ENCODE peak calls at places on chromosomes 16 and 17, in seven cellular contexts. S is COR-L47; O is stimulated activated CD8-positive, alpha-beta memory T cell treated with anti-CD3 and anti-CD28 coated beads, Interleukin-4, amount 100 ng/mL, for 48 hours; M is GM19239; L is heart right ventricle; C is non-pigmented ciliary epithelial cell; Z is amniotic stem cell. I is an unnamed sample.

GRCh38 chr16:80233097-80233835 is 307.5 kb upstream of the DYNLRB2 start:
- DNase-seq in S (no peak), O (no peak), M (no peak), L (no peak), C (no peak), Z (no peak), I (no peak)

GRCh38 chr16:88948781-88949490 is 28.1 kb downstream of the CBFA2T3 start:
- DNase-seq in S (no peak), O (no peak), M (no peak), L (no peak), C (no peak), Z (no peak), I (no peak)

GRCh38 chr17:18182978-18183333 is 672 bp upstream of the ALKBH5 start:
- DNase-seq in S (peak), O (peak), M (peak), L (peak), C (no peak), Z (peak), I (peak)

GRCh38 chr17:4796550-4796915 is 569 bp downstream of the PSMB6 start:
- DNase-seq in S (no peak), O (peak), M (no peak), L (no peak), C (no peak), Z (no peak), I (no peak)

GRCh38 chr17:21200590-21201301 is 13.2 kb downstream of the TMEM11 start:
- DNase-seq in S (no peak), O (no peak), M (no peak), L (no peak), C (no peak), Z (no peak), I (no peak)

GRCh38 chr16:27678955-27679354 is 129.0 kb downstream of the KATNIP start:
- DNase-seq in S (no peak), O (no peak), M (no peak), L (no peak), C (no peak), Z (no peak), I (no peak)

GRCh38 chr17:80382446-80382845 is 32.5 kb upstream of the ENDOV start:
- DNase-seq in S (no peak), O (no peak), M (no peak), L (no peak), C (no peak), Z (no peak), I (no peak)

GRCh38 chr17:67055041-67055443 is 10.7 kb downstream of the CACNG1 start:
- DNase-seq in S (no peak), O (no peak), M (no peak), L (no peak), C (no peak), Z (no peak), I (no peak)

GRCh38 chr17:50051082-50051576 is 4.8 kb upstream of the ITGA3 start:
- DNase-seq in S (no peak), O (peak), M (no peak), L (no peak), C (no peak), Z (peak), I (no peak)

GRCh38 chr17:63645775-63646491 is 23.7 kb downstream of the MAP3K3 start:
- DNase-seq in S (no peak), O (no peak), M (no peak), L (no peak), C (no peak), Z (no peak), I (no peak)

GRCh38 chr16:86697715-86698114 is 119.4 kb downstream of the FOXL1 start:
- DNase-seq in S (no peak), O (no peak), M (no peak), L (no peak), C (no peak), Z (no peak), I (no peak)

GRCh38 chr16:89484088-89484501 is 6.3 kb downstream of the ANKRD11 start:
- DNase-seq in S (no peak), O (no peak), M (no peak), L (no peak), C (no peak), Z (no peak), I (no peak)

GRCh38 chr16:14354561-14355351 is 275.3 kb downstream of the PARN start:
- DNase-seq in S (no peak), O (peak), M (peak), L (no peak), C (no peak), Z (no peak), I (no peak)

GRCh38 chr17:79154446-79154845 is 79.8 kb downstream of the ENGASE start:
- DNase-seq in S (no peak), O (no peak), M (no peak), L (peak), C (no peak), Z (no peak), I (no peak)

GRCh38 chr16:27224271-27224737 is 21.0 kb downstream of the KDM8 start:
- DNase-seq in S (no peak), O (no peak), M (no peak), L (no peak), C (no peak), Z (no peak), I (no peak)

GRCh38 chr17:48726916-48727286 is 1.6 kb downstream of the HOXB13 start:
- DNase-seq in S (no peak), O (no peak), M (no peak), L (no peak), C (no peak), Z (no peak), I (no peak)

GRCh38 chr17:67531291-67531690 is 154.2 kb downstream of the PITPNC1 start:
- DNase-seq in S (no peak), O (no peak), M (peak), L (no peak), C (no peak), Z (no peak), I (no peak)

GRCh38 chr16:77221482-77221881 is 22.3 kb downstream of the SYCE1L start:
- DNase-seq in S (no peak), O (no peak), M (no peak), L (no peak), C (no peak), Z (no peak), I (no peak)

GRCh38 chr16:72428611-72429376 is 256.8 kb upstream of the PMFBP1 start:
- DNase-seq in S (no peak), O (no peak), M (no peak), L (no peak), C (no peak), Z (no peak), I (no peak)

GRCh38 chr17:80182845-80183223 is 13.0 kb downstream of the CARD14 start:
- DNase-seq in S (no peak), O (no peak), M (no peak), L (no peak), C (no peak), Z (no peak), I (no peak)

GRCh38 chr16:3074860-3075545 is 9.6 kb downstream of the IL32 start:
- DNase-seq in S (no peak), O (peak), M (peak), L (no peak), C (no peak), Z (no peak), I (no peak)

GRCh38 chr17:7880076-7880868 is 8.3 kb upstream of the CHD3 start:
- DNase-seq in S (no peak), O (no peak), M (no peak), L (no peak), C (no peak), Z (no peak), I (no peak)

GRCh38 chr17:66467766-66468165 is 165.4 kb downstream of the PRKCA start:
- DNase-seq in S (no peak), O (no peak), M (no peak), L (no peak), C (no peak), Z (no peak), I (no peak)

GRCh38 chr16:2919511-2920255 is 8.0 kb downstream of the FLYWCH1 start:
- DNase-seq in S (peak), O (peak), M (no peak), L (peak), C (no peak), Z (no peak), I (no peak)

GRCh38 chr17:72913315-72913714 is 179.2 kb downstream of the SLC39A11 start:
- DNase-seq in S (no peak), O (no peak), M (no peak), L (peak), C (no peak), Z (no peak), I (no peak)

GRCh38 chr16:4624827-4625616 is 396 bp downstream of the MGRN1 start:
- DNase-seq in S (no peak), O (peak), M (peak), L (peak), C (no peak), Z (no peak), I (no peak)

GRCh38 chr17:57458718-57459285 is 202.5 kb downstream of the MSI2 start:
- DNase-seq in S (no peak), O (no peak), M (no peak), L (no peak), C (no peak), Z (no peak), I (no peak)

GRCh38 chr16:23013484-23013883 is 135.8 kb downstream of the USP31 start:
- DNase-seq in S (no peak), O (no peak), M (no peak), L (no peak), C (no peak), Z (no peak), I (no peak)

GRCh38 chr16:67923414-67924127 is 8.1 kb downstream of the CTRL start:
- DNase-seq in S (peak), O (no peak), M (no peak), L (no peak), C (no peak), Z (no peak), I (no peak)

GRCh38 chr16:11471548-11471947 is 115.2 kb downstream of the LITAF start:
- DNase-seq in S (no peak), O (no peak), M (no peak), L (no peak), C (no peak), Z (no peak), I (no peak)

GRCh38 chr17:64240261-64240740 is 22.8 kb downstream of the TEX2 start:
- DNase-seq in S (no peak), O (no peak), M (no peak), L (no peak), C (no peak), Z (no peak), I (no peak)

GRCh38 chr17:44219636-44220210 is at the start of gene UBTF:
- DNase-seq in S (peak), O (peak), M (no peak), L (peak), C (no peak), Z (no peak), I (no peak)

GRCh38 chr17:338442-339192 is 14.0 kb downstream of the RPH3AL start:
- DNase-seq in S (no peak), O (no peak), M (no peak), L (no peak), C (no peak), Z (no peak), I (no peak)

GRCh38 chr16:1983544-1984346 is at the start of gene GFER:
- DNase-seq in S (peak), O (peak), M (peak), L (peak), C (peak), Z (peak), I (no peak)

GRCh38 chr17:65552214-65552613 is 9.2 kb downstream of the AXIN2 start:
- DNase-seq in S (no peak), O (no peak), M (no peak), L (no peak), C (no peak), Z (no peak), I (no peak)

GRCh38 chr17:74816883-74817620 is 40.9 kb upstream of the NAT9 start:
- DNase-seq in S (no peak), O (no peak), M (no peak), L (no peak), C (no peak), Z (no peak), I (no peak)

GRCh38 chr17:57861737-57862409 is 12.0 kb upstream of the MRPS23 start:
- DNase-seq in S (no peak), O (no peak), M (no peak), L (peak), C (no peak), Z (no peak), I (no peak)

I was measured in esophagus squamous epithelium.